ENCODE peak calls at places on chromosomes 6 and 20, in five cellular contexts. X, L, K, R and Y are unnamed samples.

GRCh38 chr6:5706094-5707033 is 300.4 kb downstream of the NRN1 start:
- DNase-seq in X (no peak), L (no peak), K (no peak), R (no peak), Y (no peak)

GRCh38 chr6:39225946-39226437 is 3.3 kb downstream of the KCNK5 start:
- DNase-seq in X (no peak), L (peak), K (no peak), R (no peak), Y (peak)

GRCh38 chr6:18314317-18314997 is 50.1 kb upstream of the DEK start:
- DNase-seq in X (no peak), L (no peak), K (no peak), R (no peak), Y (no peak)

GRCh38 chr20:46226602-46227001 is 81.7 kb downstream of the CDH22 start:
- DNase-seq in X (no peak), L (peak), K (no peak), R (no peak), Y (no peak)

GRCh38 chr6:38509713-38510112 is 130.0 kb downstream of the BTBD9 start:
- DNase-seq in X (no peak), L (peak), K (no peak), R (no peak), Y (no peak)

GRCh38 chr6:44561062-44561591 is 173.6 kb downstream of the CDC5L start:
- DNase-seq in X (no peak), L (peak), K (no peak), R (no peak), Y (no peak)

GRCh38 chr6:50889912-50890311 is 71.2 kb downstream of the TFAP2B start:
- DNase-seq in X (no peak), L (no peak), K (no peak), R (no peak), Y (no peak)

GRCh38 chr6:169786349-169786748 is 34.9 kb downstream of the ERMARD start:
- DNase-seq in X (no peak), L (no peak), K (no peak), R (no peak), Y (no peak)

GRCh38 chr6:75065524-75065923 is 140.3 kb downstream of the COL12A1 start:
- DNase-seq in X (no peak), L (peak), K (no peak), R (no peak), Y (no peak)

GRCh38 chr20:24376523-24377085 is 92.8 kb upstream of the SYNDIG1 start:
- DNase-seq in X (no peak), L (no peak), K (no peak), R (no peak), Y (no peak)

GRCh38 chr6:149268768-149269167 is 48.7 kb upstream of the TAB2 start:
- DNase-seq in X (no peak), L (peak), K (no peak), R (no peak), Y (no peak)

GRCh38 chr6:52545050-52545843 is 31.6 kb downstream of the TRAM2 start:
- DNase-seq in X (no peak), L (no peak), K (no peak), R (no peak), Y (no peak)

GRCh38 chr6:28383235-28384142 is 16.1 kb downstream of the ZSCAN12 start:
- DNase-seq in X (peak), L (peak), K (peak), R (peak), Y (peak)

GRCh38 chr20:58784321-58785074 is 66.2 kb downstream of the GNAS-AS1 start:
- DNase-seq in X (no peak), L (no peak), K (no peak), R (no peak), Y (no peak)

GRCh38 chr6:38436726-38437465 is 202.8 kb downstream of the BTBD9 start:
- DNase-seq in X (no peak), L (peak), K (no peak), R (no peak), Y (no peak)

GRCh38 chr20:16785221-16785620 is 37.1 kb downstream of the OTOR start:
- DNase-seq in X (no peak), L (no peak), K (no peak), R (no peak), Y (no peak)

GRCh38 chr6:35972471-35972985 is 51.6 kb upstream of the SRPK1 start:
- DNase-seq in X (no peak), L (no peak), K (no peak), R (no peak), Y (no peak)

GRCh38 chr6:145025488-145025887 is 709.8 kb downstream of the EPM2A start:
- DNase-seq in X (no peak), L (no peak), K (peak), R (no peak), Y (no peak)

GRCh38 chr6:112305795-112306194 is 41.3 kb upstream of the RFPL4B start:
- DNase-seq in X (no peak), L (no peak), K (peak), R (no peak), Y (no peak)

GRCh38 chr20:46099491-46100287 is 9.9 kb upstream of the NCOA5 start:
- DNase-seq in X (peak), L (peak), K (no peak), R (no peak), Y (peak)

GRCh38 chr6:108260126-108260808 is 573 bp downstream of the SNX3 start:
- DNase-seq in X (peak), L (peak), K (peak), R (peak), Y (peak)

GRCh38 chr20:18004389-18005031 is 35.7 kb downstream of the MGME1 start:
- DNase-seq in X (no peak), L (no peak), K (no peak), R (no peak), Y (no peak)

GRCh38 chr20:52469143-52469542 is 277.6 kb upstream of the ZFP64 start:
- DNase-seq in X (no peak), L (peak), K (no peak), R (no peak), Y (no peak)

GRCh38 chr6:98670045-98670746 is 164.2 kb upstream of the POU3F2 start:
- DNase-seq in X (no peak), L (no peak), K (no peak), R (no peak), Y (no peak)

GRCh38 chr6:99514089-99514488 is 1.1 kb downstream of the USP45 start:
- DNase-seq in X (no peak), L (no peak), K (no peak), R (no peak), Y (no peak)

GRCh38 chr20:9241232-9241692 is 172.4 kb downstream of the PLCB4 start:
- DNase-seq in X (no peak), L (peak), K (peak), R (no peak), Y (no peak)

GRCh38 chr20:11411765-11412164 is 505.9 kb upstream of the BTBD3 start:
- DNase-seq in X (no peak), L (no peak), K (no peak), R (no peak), Y (no peak)

GRCh38 chr6:127102299-127102698 is 16.2 kb upstream of the RSPO3 start:
- DNase-seq in X (no peak), L (peak), K (no peak), R (no peak), Y (no peak)

GRCh38 chr20:19935842-19936241 is 81.3 kb upstream of the NAA20 start:
- DNase-seq in X (no peak), L (no peak), K (peak), R (no peak), Y (no peak)

GRCh38 chr6:17418281-17419188 is 25.1 kb downstream of the CAP2 start:
- DNase-seq in X (no peak), L (peak), K (no peak), R (no peak), Y (no peak)

GRCh38 chr6:126123226-126123625 is 136.9 kb downstream of the TRMT11 start:
- DNase-seq in X (peak), L (no peak), K (no peak), R (no peak), Y (no peak)

GRCh38 chr6:48985025-48985424 is 478.0 kb downstream of the MMUT start:
- DNase-seq in X (no peak), L (no peak), K (no peak), R (no peak), Y (no peak)